ENCODE peak calls at places on chromosomes 5 and 9, in six cellular contexts. J is neuronal stem cell, U is H1, X is IMR-90, A is mesenchymal stem cell, Z is trophoblast cell. I is an unnamed sample.

GRCh38 chr5:146662229-146662628 is 146.2 kb upstream of the GPR151 start:
- DNase-seq in J (no peak), A (peak; percentile 19), U (no peak), Z (peak; percentile 62), X (no peak), I (peak; percentile 43)

GRCh38 chr5:142006363-142007236 is 6.2 kb downstream of the GNPDA1 start:
- DNase-seq in X (no peak), U (no peak), A (no peak), J (no peak), Z (peak; percentile 17), I (no peak)

GRCh38 chr9:69476797-69477196 is 151.8 kb downstream of the ENTREP1 start:
- DNase-seq in Z (no peak), U (peak; percentile 71), X (no peak), A (no peak), J (no peak), I (peak; percentile 22)

GRCh38 chr5:181149355-181149754 is 2.0 kb downstream of the OR2V2 start:
- DNase-seq in U (no peak), Z (peak; percentile 52), J (no peak), X (no peak), A (no peak), I (no peak)

GRCh38 chr5:17340363-17340762 is 122.9 kb downstream of the BASP1 start:
- DNase-seq in U (no peak), X (peak; percentile 21), Z (no peak), A (peak; percentile 66), J (no peak), I (no peak)

GRCh38 chr5:62593331-62593730 is 14.7 kb downstream of the LRRC70 start:
- DNase-seq in Z (no peak), X (peak; percentile 52), J (no peak), U (no peak), A (peak; percentile 41), I (no peak)

GRCh38 chr5:149938791-149939358 is 5.7 kb downstream of the PDE6A start:
- DNase-seq in J (no peak), A (peak; percentile 91), Z (peak; percentile 97), U (no peak), X (peak; percentile 84), I (peak; percentile 30)

GRCh38 chr5:150352531-150353394 is 4.7 kb upstream of the TCOF1 start:
- DNase-seq in J (no peak), Z (no peak), U (no peak), A (no peak), X (peak; percentile 30), I (no peak)

GRCh38 chr5:80170117-80170535 is 85.7 kb downstream of the SERINC5 start:
- DNase-seq in U (no peak), Z (no peak), A (no peak), J (no peak), X (no peak), I (no peak)

GRCh38 chr5:80246995-80247729 is 8.7 kb downstream of the SERINC5 start:
- DNase-seq in U (no peak), Z (peak; percentile 96), X (peak; percentile 91), J (peak; percentile 65), A (peak; percentile 89), I (peak; percentile 93)

GRCh38 chr9:10925896-10926295 is 313.1 kb upstream of the PTPRD start:
- DNase-seq in A (no peak), Z (no peak), J (no peak), X (no peak), U (no peak), I (no peak)

GRCh38 chr5:149680810-149681221 is 49.3 kb upstream of the PPARGC1B start:
- DNase-seq in U (no peak), Z (peak; percentile 17), X (no peak), A (no peak), J (no peak), I (no peak)

GRCh38 chr5:180353226-180353962 is at the start of gene GFPT2:
- DNase-seq in A (peak; percentile 87), X (peak; percentile 64), J (peak; percentile 87), Z (peak; percentile 74), U (peak; percentile 91), I (peak; percentile 88)

GRCh38 chr5:137563646-137564474 is 64.7 kb upstream of the SPOCK1 start:
- DNase-seq in U (no peak), X (peak; percentile 41), J (no peak), Z (peak; percentile 17), A (no peak), I (peak; percentile 3)

GRCh38 chr5:77993141-77993540 is 217.0 kb upstream of the TBCA start:
- DNase-seq in J (no peak), U (no peak), Z (no peak), A (no peak), X (no peak), I (no peak)

GRCh38 chr9:135783540-135784245 is 81.7 kb downstream of the KCNT1 start:
- DNase-seq in X (no peak), U (no peak), A (no peak), Z (no peak), J (no peak), I (no peak)

GRCh38 chr9:135277219-135278201 is 190.0 kb downstream of the OLFM1 start:
- DNase-seq in U (no peak), Z (no peak), A (no peak), X (no peak), J (no peak), I (no peak)

GRCh38 chr9:121833061-121833460 is 181.6 kb downstream of the DAB2IP start:
- DNase-seq in Z (no peak), A (no peak), U (peak; percentile 16), J (no peak), X (no peak), I (no peak)

GRCh38 chr5:137376127-137376526 is 123.0 kb downstream of the SPOCK1 start:
- DNase-seq in J (no peak), A (no peak), X (no peak), U (no peak), Z (no peak), I (no peak)

GRCh38 chr9:86763795-86764194 is 183.5 kb downstream of the GAS1 start:
- DNase-seq in A (no peak), U (no peak), X (no peak), Z (no peak), J (no peak), I (no peak)

GRCh38 chr9:16002816-16003215 is 450.0 kb downstream of the CCDC171 start:
- DNase-seq in Z (no peak), X (peak; percentile 79), A (peak; percentile 28), J (no peak), U (no peak), I (no peak)

GRCh38 chr5:163880307-163880706 is 374.9 kb downstream of the MAT2B start:
- DNase-seq in Z (peak; percentile 97), J (no peak), U (no peak), X (peak; percentile 68), A (peak; percentile 27), I (no peak)

GRCh38 chr9:117541192-117541591 is 126.3 kb upstream of the ASTN2 start:
- DNase-seq in X (no peak), A (no peak), Z (no peak), J (no peak), U (no peak), I (peak; percentile 21)

GRCh38 chr5:56026863-56027300 is 32.1 kb upstream of the IL6ST start:
- DNase-seq in U (no peak), X (peak; percentile 94), J (no peak), A (peak; percentile 39), Z (peak; percentile 93), I (no peak)

GRCh38 chr9:3980771-3981170 is 319.1 kb downstream of the GLIS3 start:
- DNase-seq in U (no peak), X (peak; percentile 66), A (peak; percentile 33), J (peak; percentile 43), Z (no peak), I (no peak)

GRCh38 chr9:4793412-4794005 is 765 bp downstream of the RCL1 start:
- DNase-seq in A (no peak), J (no peak), Z (no peak), X (peak; percentile 31), U (no peak), I (no peak)

GRCh38 chr5:57696005-57696755 is 213.6 kb upstream of the ACTBL2 start:
- DNase-seq in Z (no peak), A (no peak), J (peak; percentile 29), U (no peak), X (no peak), I (no peak)

GRCh38 chr9:131095666-131096489 is 453 bp upstream of the AIF1L start:
- DNase-seq in U (peak; percentile 88), J (peak; percentile 80), Z (peak; percentile 61), A (peak; percentile 20), X (no peak), I (peak; percentile 92)

GRCh38 chr9:133932176-133932575 is 59.9 kb downstream of the VAV2 start:
- DNase-seq in A (no peak), Z (no peak), J (no peak), U (no peak), X (no peak), I (no peak)
- H3K4me3 ChIP-seq in A (no peak overlapping the region), Z (no peak overlapping the region), J (no peak overlapping the region), U (no peak overlapping the region), X (no peak overlapping the region), I (no peak overlapping the region)

GRCh38 chr5:90514520-90514919 is 14.9 kb downstream of the LYSMD3 start:
- DNase-seq in U (no peak), A (no peak), J (no peak), Z (no peak), X (no peak), I (no peak)
- H2BK5ac ChIP-seq in U (no peak overlapping the region), A (no peak overlapping the region), J (no peak overlapping the region), Z (no peak overlapping the region), X (no peak overlapping the region), I (no peak overlapping the region)

GRCh38 chr5:177403194-177403825 is 2.8 kb upstream of the PFN3 start:
- DNase-seq in U (peak; percentile 74), J (peak; percentile 32), X (peak; percentile 12), A (peak; percentile 64), Z (peak; percentile 43), I (peak; percentile 36)
- H3K4me3 ChIP-seq in U (peak overlapping the region; percentile 55), J (peak overlapping the region; percentile 83), X (peak overlapping the region; percentile 57), A (peak overlapping the region; percentile 80), Z (peak overlapping the region; percentile 54), I (no peak overlapping the region)

GRCh38 chr5:158737536-158738027 is 362.1 kb downstream of the EBF1 start:
- DNase-seq in A (no peak), U (peak; percentile 54), J (peak; percentile 39), X (no peak), Z (no peak), I (peak; percentile 50)
- H2BK5ac ChIP-seq in A (no peak overlapping the region), U (no peak overlapping the region), J (no peak overlapping the region), X (no peak overlapping the region), Z (no peak overlapping the region), I (no peak overlapping the region)

DNA sequence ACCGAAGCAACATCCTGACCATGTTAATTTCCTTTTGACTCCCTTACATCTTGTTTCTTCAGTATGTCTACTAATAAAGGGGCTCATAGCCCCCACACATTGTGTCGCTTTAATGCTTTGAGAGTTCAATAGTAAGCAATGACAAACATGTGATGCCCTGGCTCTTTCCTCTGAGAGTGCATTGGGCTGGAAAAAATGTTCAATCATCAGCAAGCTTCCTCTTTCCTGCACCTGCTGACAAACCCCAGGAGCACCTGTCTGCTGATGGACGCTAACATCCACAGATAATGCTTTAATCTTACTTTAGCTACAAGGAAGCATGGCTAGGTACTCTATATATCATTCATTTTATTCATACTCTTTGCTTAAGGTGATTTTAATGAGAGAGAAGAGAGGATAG is 242.4 kb downstream of the SMARCA2 start:
- DNase-seq in X (no peak), A (no peak), J (no peak), Z (no peak), U (no peak), I (no peak)
- H3K4me3 ChIP-seq in X (no peak overlapping the region), A (no peak overlapping the region), J (no peak overlapping the region), Z (no peak overlapping the region), U (no peak overlapping the region), I (no peak overlapping the region)

GRCh38 chr9:128098936-128099931 is 28.3 kb downstream of the PTGES2 start:
- DNase-seq in X (no peak), Z (peak; percentile 78), J (no peak), U (no peak), A (no peak), I (peak; percentile 34)
- H2BK5ac ChIP-seq in X (peak overlapping the region; percentile 97), Z (peak overlapping the region; percentile 86), J (peak overlapping the region; percentile 13), U (peak overlapping the region; percentile 94), A (peak overlapping the region; percentile 46), I (peak overlapping the region; percentile 22)

GRCh38 chr5:60507687-60508086 is 192.3 kb downstream of the DEPDC1B start:
- DNase-seq in J (no peak), U (no peak), Z (no peak), A (peak; percentile 79), X (peak; percentile 80), I (no peak)
- H3K4me3 ChIP-seq in J (no peak overlapping the region), U (no peak overlapping the region), Z (no peak overlapping the region), A (no peak overlapping the region), X (no peak overlapping the region), I (no peak overlapping the region)

I was measured in mesendoderm.